ENCODE peak calls at places on chromosomes 1 and 21, in four cellular contexts. One of them, this sample, is unnamed.

GRCh38 chr21:42012763-42013329 is 2.7 kb upstream of the ZBTB21 start:
- DNase-seq in heart right ventricle: no peak
- DNase-seq in MG63: no peak
- DNase-seq in body of pancreas: no peak
- DNase-seq in this sample: no peak

GRCh38 chr1:227451954-227452353 is 111.4 kb upstream of the ZNF678 start:
- DNase-seq in heart right ventricle: no peak
- DNase-seq in MG63: no peak
- DNase-seq in body of pancreas: no peak
- DNase-seq in this sample: no peak

GRCh38 chr1:1431845-1432565 is 3.5 kb upstream of the VWA1 start:
- DNase-seq in heart right ventricle: peak; percentile 61
- DNase-seq in MG63: no peak
- DNase-seq in body of pancreas: peak; percentile 66
- DNase-seq in this sample: peak; percentile 29

GRCh38 chr1:15998929-15999328 is 5.1 kb upstream of the SRARP start:
- DNase-seq in heart right ventricle: no peak
- DNase-seq in MG63: no peak
- DNase-seq in body of pancreas: no peak
- DNase-seq in this sample: no peak

GRCh38 chr1:218718977-218719376 is 373.8 kb downstream of the TGFB2 start:
- DNase-seq in heart right ventricle: no peak
- DNase-seq in MG63: no peak
- DNase-seq in body of pancreas: no peak
- DNase-seq in this sample: peak; percentile 92

GRCh38 chr1:24452922-24453481 is 37.4 kb downstream of the NIPAL3 start:
- DNase-seq in heart right ventricle: no peak
- DNase-seq in MG63: no peak
- DNase-seq in body of pancreas: no peak
- DNase-seq in this sample: no peak

GRCh38 chr1:16292739-16293138 is 55.8 kb upstream of the CPLANE2 start:
- DNase-seq in heart right ventricle: no peak
- DNase-seq in MG63: no peak
- DNase-seq in body of pancreas: no peak
- DNase-seq in this sample: no peak

GRCh38 chr1:156754219-156754618 is 2.7 kb upstream of the HDGF start:
- DNase-seq in heart right ventricle: no peak
- DNase-seq in MG63: no peak
- DNase-seq in body of pancreas: no peak
- DNase-seq in this sample: no peak

GRCh38 chr1:9371391-9371935 is 78.8 kb downstream of the SPSB1 start:
- DNase-seq in heart right ventricle: peak; percentile 63
- DNase-seq in MG63: no peak
- DNase-seq in body of pancreas: peak; percentile 39
- DNase-seq in this sample: peak; percentile 75

GRCh38 chr1:221437171-221437570 is 304.7 kb downstream of the DUSP10 start:
- DNase-seq in heart right ventricle: no peak
- DNase-seq in MG63: no peak
- DNase-seq in body of pancreas: no peak
- DNase-seq in this sample: peak; percentile 65

GRCh38 chr1:33327587-33328325 is 6.9 kb upstream of the A3GALT2 start:
- DNase-seq in heart right ventricle: peak; percentile 59
- DNase-seq in MG63: peak; percentile 51
- DNase-seq in body of pancreas: peak; percentile 59
- DNase-seq in this sample: peak; percentile 99

GRCh38 chr1:169892819-169893644 is 664 bp downstream of the SCYL3 start:
- DNase-seq in heart right ventricle: peak; percentile 29
- DNase-seq in MG63: peak; percentile 43
- DNase-seq in body of pancreas: peak; percentile 35
- DNase-seq in this sample: peak; percentile 46

GRCh38 chr1:47767741-47768100 is 229.5 kb downstream of the TRABD2B start:
- DNase-seq in heart right ventricle: peak; percentile 42
- DNase-seq in MG63: no peak
- DNase-seq in body of pancreas: no peak
- DNase-seq in this sample: no peak

GRCh38 chr1:165344736-165345135 is 11.8 kb downstream of the LMX1A start:
- DNase-seq in heart right ventricle: no peak
- DNase-seq in MG63: no peak
- DNase-seq in body of pancreas: no peak
- DNase-seq in this sample: no peak

GRCh38 chr1:30037251-30038118 is 685.9 kb downstream of the MATN1 start:
- DNase-seq in heart right ventricle: no peak
- DNase-seq in MG63: no peak
- DNase-seq in body of pancreas: no peak
- DNase-seq in this sample: no peak

GRCh38 chr1:53431244-53431643 is 28.0 kb upstream of the DMRTB1 start:
- DNase-seq in heart right ventricle: no peak
- DNase-seq in MG63: no peak
- DNase-seq in body of pancreas: no peak
- DNase-seq in this sample: no peak

GRCh38 chr1:41313661-41314131 is 47.5 kb upstream of the FOXO6 start:
- DNase-seq in heart right ventricle: no peak
- DNase-seq in MG63: no peak
- DNase-seq in body of pancreas: peak; percentile 26
- DNase-seq in this sample: peak; percentile 21

GRCh38 chr1:210336362-210336761 is 7.7 kb downstream of the HHAT start:
- DNase-seq in heart right ventricle: no peak
- DNase-seq in MG63: no peak
- DNase-seq in body of pancreas: no peak
- DNase-seq in this sample: no peak

GRCh38 chr1:210340751-210341328 is 12.1 kb downstream of the HHAT start:
- DNase-seq in heart right ventricle: no peak
- DNase-seq in MG63: no peak
- DNase-seq in body of pancreas: no peak
- DNase-seq in this sample: no peak

GRCh38 chr1:210342986-210343780 is 14.5 kb downstream of the HHAT start:
- DNase-seq in heart right ventricle: no peak
- DNase-seq in MG63: peak; percentile 53
- DNase-seq in body of pancreas: no peak
- DNase-seq in this sample: no peak

GRCh38 chr1:210339500-210339899 is 10.8 kb downstream of the HHAT start:
- DNase-seq in heart right ventricle: no peak
- DNase-seq in MG63: no peak
- DNase-seq in body of pancreas: no peak
- DNase-seq in this sample: no peak

DNA sequence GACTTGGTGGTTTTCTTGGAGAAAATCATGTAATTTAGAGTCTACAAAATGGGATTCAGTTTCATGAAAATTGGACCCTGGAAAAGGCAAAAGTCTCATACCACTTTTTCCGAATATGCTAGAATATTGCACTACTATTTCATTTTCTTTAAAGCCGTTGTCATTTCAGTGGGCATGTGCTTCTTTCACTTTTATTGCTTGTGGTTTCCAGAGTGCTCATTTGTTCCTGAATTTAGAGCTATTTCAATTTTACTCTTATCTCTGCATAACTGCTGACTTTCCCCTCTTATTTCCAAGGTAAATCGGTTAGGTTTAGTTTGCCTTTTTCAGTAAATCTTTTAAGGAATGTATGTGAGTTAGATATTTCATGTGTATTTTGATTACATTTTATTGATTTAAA is 11.6 kb downstream of the HHAT start:
- DNase-seq in heart right ventricle: no peak
- DNase-seq in MG63: no peak
- DNase-seq in body of pancreas: no peak
- DNase-seq in this sample: no peak
- H3K4me3 ChIP-seq in heart right ventricle: no peak overlapping the region
- H3K4me3 ChIP-seq in MG63: no peak overlapping the region
- H3K4me3 ChIP-seq in body of pancreas: no peak overlapping the region
- H3K4me3 ChIP-seq in this sample: no peak overlapping the region

GRCh38 chr21:16196521-16197208 is 466.9 kb downstream of the USP25 start:
- DNase-seq in heart right ventricle: no peak
- DNase-seq in MG63: no peak
- DNase-seq in body of pancreas: no peak
- DNase-seq in this sample: peak; percentile 60
- H3K4me3 ChIP-seq in heart right ventricle: peak overlapping the region; percentile 21
- H3K4me3 ChIP-seq in MG63: peak overlapping the region; percentile 65
- H3K4me3 ChIP-seq in body of pancreas: no peak overlapping the region
- H3K4me3 ChIP-seq in this sample: peak overlapping the region; percentile 56

GRCh38 chr21:46284722-46285121 is 689 bp downstream of the MCM3AP start:
- DNase-seq in heart right ventricle: no peak
- DNase-seq in MG63: no peak
- DNase-seq in body of pancreas: no peak
- DNase-seq in this sample: no peak
- H3K4me3 ChIP-seq in heart right ventricle: no peak overlapping the region
- H3K4me3 ChIP-seq in MG63: peak overlapping the region; percentile 84
- H3K4me3 ChIP-seq in body of pancreas: no peak overlapping the region
- H3K4me3 ChIP-seq in this sample: peak overlapping the region; percentile 80

DNA sequence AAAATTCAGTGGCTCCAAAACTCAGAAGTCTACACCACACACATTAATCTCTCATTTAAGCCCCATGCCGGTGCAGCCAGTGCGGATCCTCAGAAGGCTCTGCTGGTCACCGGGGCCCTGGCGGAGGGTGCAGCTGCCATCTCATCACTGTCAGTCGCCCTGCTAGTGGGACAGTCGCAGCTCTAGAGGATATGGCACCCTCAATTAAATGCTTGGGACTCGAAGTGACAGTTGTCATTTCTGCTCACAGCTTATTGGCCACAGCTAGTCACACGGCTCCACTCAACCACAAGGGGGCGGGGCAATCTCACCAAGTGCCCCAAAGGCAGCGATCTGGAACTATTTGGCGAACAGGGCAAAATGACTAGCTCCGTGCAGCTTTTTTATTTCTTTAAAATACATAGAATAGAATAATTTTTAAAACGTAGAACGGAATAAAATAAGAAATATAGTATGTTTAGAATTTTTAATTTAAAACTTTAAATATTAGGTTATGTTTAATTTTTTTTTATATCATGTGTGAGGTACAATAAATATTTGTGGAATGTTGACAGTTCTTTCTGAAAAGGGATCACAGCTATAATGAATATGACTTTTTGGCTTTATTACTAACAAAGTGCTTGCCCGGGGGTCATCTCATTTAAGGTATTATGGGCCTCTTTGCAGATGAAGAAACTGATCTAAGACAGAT is 8.0 kb upstream of the MAN1C1 start:
- DNase-seq in heart right ventricle: peak; percentile 90
- DNase-seq in MG63: peak; percentile 59
- DNase-seq in body of pancreas: peak; percentile 88
- DNase-seq in this sample: peak; percentile 75
- H3K4me3 ChIP-seq in heart right ventricle: no peak overlapping the region
- H3K4me3 ChIP-seq in MG63: no peak overlapping the region
- H3K4me3 ChIP-seq in body of pancreas: no peak overlapping the region
- H3K4me3 ChIP-seq in this sample: peak overlapping the region; percentile 29

DNA sequence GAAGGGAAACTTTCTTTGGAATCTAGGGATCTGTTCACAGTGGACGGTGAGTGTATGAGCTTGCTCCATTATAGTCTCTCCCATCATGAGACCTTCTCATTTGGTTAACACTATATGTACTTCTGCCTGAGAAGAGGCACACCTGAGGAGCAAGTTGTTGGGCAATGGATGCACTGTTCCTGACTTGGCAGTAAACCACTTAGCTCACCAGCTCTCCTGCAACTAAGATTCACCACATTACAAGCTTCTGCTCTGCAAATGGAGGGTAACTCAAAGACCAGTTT is 10.2 kb downstream of the MACF1 start:
- DNase-seq in heart right ventricle: no peak
- DNase-seq in MG63: no peak
- DNase-seq in body of pancreas: peak; percentile 21
- DNase-seq in this sample: no peak
- H3K4me3 ChIP-seq in heart right ventricle: peak overlapping the region; percentile 16
- H3K4me3 ChIP-seq in MG63: no peak overlapping the region
- H3K4me3 ChIP-seq in body of pancreas: no peak overlapping the region
- H3K4me3 ChIP-seq in this sample: no peak overlapping the region